ENCODE peak calls at places on chromosomes 12 and 14, in four cellular contexts. One of them, this sample, is unnamed.

GRCh38 chr12:47736877-47737676 is 11.8 kb upstream of the ENDOU start:
- DNase-seq in SK-N-SH: peak; percentile 84
- DNase-seq in suprapubic skin: peak; percentile 92
- DNase-seq in astrocyte: peak; percentile 15
- DNase-seq in this sample: no peak

GRCh38 chr12:48883305-48884171 is 17.9 kb upstream of the RND1 start:
- DNase-seq in SK-N-SH: peak; percentile 61
- DNase-seq in suprapubic skin: no peak
- DNase-seq in astrocyte: no peak
- DNase-seq in this sample: peak; percentile 35

GRCh38 chr14:33530358-33530757 is 420.5 kb downstream of the EGLN3 start:
- DNase-seq in SK-N-SH: no peak
- DNase-seq in suprapubic skin: no peak
- DNase-seq in astrocyte: no peak
- DNase-seq in this sample: no peak

GRCh38 chr12:91633734-91634357 is 451.2 kb upstream of the DCN start:
- DNase-seq in SK-N-SH: no peak
- DNase-seq in suprapubic skin: no peak
- DNase-seq in astrocyte: no peak
- DNase-seq in this sample: no peak

GRCh38 chr12:53886996-53887395 is 51.6 kb upstream of the HOXC13 start:
- DNase-seq in SK-N-SH: no peak
- DNase-seq in suprapubic skin: no peak
- DNase-seq in astrocyte: no peak
- DNase-seq in this sample: no peak

GRCh38 chr14:87066221-87066817 is 926.7 kb downstream of the GALC start:
- DNase-seq in SK-N-SH: no peak
- DNase-seq in suprapubic skin: no peak
- DNase-seq in astrocyte: no peak
- DNase-seq in this sample: peak; percentile 22

GRCh38 chr14:49249022-49249421 is 337.2 kb downstream of the RPS29 start:
- DNase-seq in SK-N-SH: peak; percentile 12
- DNase-seq in suprapubic skin: no peak
- DNase-seq in astrocyte: peak; percentile 20
- DNase-seq in this sample: peak; percentile 28

GRCh38 chr14:100051543-100051942 is 13.7 kb upstream of the EVL start:
- DNase-seq in SK-N-SH: no peak
- DNase-seq in suprapubic skin: no peak
- DNase-seq in astrocyte: no peak
- DNase-seq in this sample: no peak

GRCh38 chr14:91413547-91414474 is 3.8 kb downstream of the CCDC88C start:
- DNase-seq in SK-N-SH: no peak
- DNase-seq in suprapubic skin: no peak
- DNase-seq in astrocyte: no peak
- DNase-seq in this sample: peak; percentile 78

GRCh38 chr12:98424726-98425401 is 90.5 kb upstream of the TMPO start:
- DNase-seq in SK-N-SH: peak; percentile 70
- DNase-seq in suprapubic skin: no peak
- DNase-seq in astrocyte: peak; percentile 85
- DNase-seq in this sample: peak; percentile 91

GRCh38 chr12:4908694-4909396 is 860 bp upstream of the KCNA1 start:
- DNase-seq in SK-N-SH: peak; percentile 12
- DNase-seq in suprapubic skin: no peak
- DNase-seq in astrocyte: peak; percentile 18
- DNase-seq in this sample: no peak

GRCh38 chr14:104389326-104390220 is 190.0 kb upstream of the C14orf180 start:
- DNase-seq in SK-N-SH: peak; percentile 38
- DNase-seq in suprapubic skin: peak; percentile 55
- DNase-seq in astrocyte: no peak
- DNase-seq in this sample: no peak

GRCh38 chr12:25976289-25976688 is 17.8 kb downstream of the RASSF8 start:
- DNase-seq in SK-N-SH: no peak
- DNase-seq in suprapubic skin: no peak
- DNase-seq in astrocyte: no peak
- DNase-seq in this sample: no peak

GRCh38 chr14:41130274-41130673 is 476.4 kb upstream of the LRFN5 start:
- DNase-seq in SK-N-SH: no peak
- DNase-seq in suprapubic skin: no peak
- DNase-seq in astrocyte: no peak
- DNase-seq in this sample: no peak

GRCh38 chr12:116962197-116962596 is 51.4 kb downstream of the FBXW8 start:
- DNase-seq in SK-N-SH: no peak
- DNase-seq in suprapubic skin: no peak
- DNase-seq in astrocyte: no peak
- DNase-seq in this sample: no peak

GRCh38 chr14:34035934-34036250 is 85.0 kb upstream of the EGLN3 start:
- DNase-seq in SK-N-SH: no peak
- DNase-seq in suprapubic skin: no peak
- DNase-seq in astrocyte: no peak
- DNase-seq in this sample: no peak

GRCh38 chr14:75476274-75476995 is 45.8 kb upstream of the BATF start:
- DNase-seq in SK-N-SH: no peak
- DNase-seq in suprapubic skin: no peak
- DNase-seq in astrocyte: no peak
- DNase-seq in this sample: no peak

GRCh38 chr12:74820324-74820723 is 282.7 kb downstream of the ATXN7L3B start:
- DNase-seq in SK-N-SH: no peak
- DNase-seq in suprapubic skin: no peak
- DNase-seq in astrocyte: no peak
- DNase-seq in this sample: no peak

GRCh38 chr14:104688755-104689619 is at the start of gene INF2:
- DNase-seq in SK-N-SH: peak; percentile 97
- DNase-seq in suprapubic skin: no peak
- DNase-seq in astrocyte: no peak
- DNase-seq in this sample: no peak

DNA sequence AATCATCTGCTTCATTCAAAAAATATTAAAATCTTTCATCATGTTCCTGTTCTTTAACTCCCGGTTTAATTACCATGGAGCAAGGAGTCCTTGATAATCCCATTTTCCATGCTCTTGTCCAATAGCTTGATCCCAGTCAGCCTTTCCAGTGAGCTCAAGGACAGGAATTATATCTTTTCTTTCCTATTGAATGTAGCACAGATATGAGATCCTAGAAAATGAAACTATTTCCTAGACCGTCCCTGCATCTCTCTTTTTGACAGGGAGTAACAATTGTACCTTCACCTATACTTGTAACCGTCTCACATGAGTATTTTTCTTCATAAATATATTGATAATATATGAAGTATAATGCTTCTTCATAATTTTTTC is 35.6 kb downstream of the PIK3C2G start:
- DNase-seq in SK-N-SH: no peak
- DNase-seq in suprapubic skin: no peak
- DNase-seq in astrocyte: no peak
- DNase-seq in this sample: no peak
- H3K4me3 ChIP-seq in SK-N-SH: peak overlapping the region; percentile 29
- H3K4me3 ChIP-seq in suprapubic skin: peak overlapping the region; percentile 8
- H3K4me3 ChIP-seq in astrocyte: no peak overlapping the region
- H3K4me3 ChIP-seq in this sample: no peak overlapping the region

GRCh38 chr12:2890001-2890387 is 697 bp upstream of the TULP3 start:
- DNase-seq in SK-N-SH: no peak
- DNase-seq in suprapubic skin: no peak
- DNase-seq in astrocyte: no peak
- DNase-seq in this sample: no peak

GRCh38 chr12:2893007-2893406 is 2.3 kb downstream of the TULP3 start:
- DNase-seq in SK-N-SH: no peak
- DNase-seq in suprapubic skin: no peak
- DNase-seq in astrocyte: peak; percentile 88
- DNase-seq in this sample: peak; percentile 32

GRCh38 chr12:2892246-2892645 is 1.6 kb downstream of the TULP3 start:
- DNase-seq in SK-N-SH: no peak
- DNase-seq in suprapubic skin: no peak
- DNase-seq in astrocyte: no peak
- DNase-seq in this sample: no peak

GRCh38 chr12:2891240-2892053 is 756 bp downstream of the TULP3 start:
- DNase-seq in SK-N-SH: peak; percentile 68
- DNase-seq in suprapubic skin: no peak
- DNase-seq in astrocyte: peak; percentile 55
- DNase-seq in this sample: peak; percentile 33

GRCh38 chr12:2890388-2891239 is at the start of gene TULP3:
- DNase-seq in SK-N-SH: peak; percentile 98
- DNase-seq in suprapubic skin: peak; percentile 100
- DNase-seq in astrocyte: peak; percentile 90
- DNase-seq in this sample: peak; percentile 89
- TF ChIP-seq CTCF in SK-N-SH: no peak
- TF ChIP-seq CTCF in suprapubic skin: no peak
- TF ChIP-seq CTCF in astrocyte: no peak
- TF ChIP-seq CTCF in this sample: peak; percentile 24

GRCh38 chr12:51793201-51793600 is 55.3 kb downstream of the FIGNL2 start:
- DNase-seq in SK-N-SH: no peak
- DNase-seq in suprapubic skin: no peak
- DNase-seq in astrocyte: peak; percentile 77
- DNase-seq in this sample: peak; percentile 30
- H3K4me3 ChIP-seq in SK-N-SH: no peak overlapping the region
- H3K4me3 ChIP-seq in suprapubic skin: no peak overlapping the region
- H3K4me3 ChIP-seq in astrocyte: no peak overlapping the region
- H3K4me3 ChIP-seq in this sample: no peak overlapping the region

GRCh38 chr14:29800961-29801360 is 126.7 kb downstream of the PRKD1 start:
- DNase-seq in SK-N-SH: no peak
- DNase-seq in suprapubic skin: no peak
- DNase-seq in astrocyte: no peak
- DNase-seq in this sample: no peak

GRCh38 chr14:29805415-29806123 is 122.1 kb downstream of the PRKD1 start:
- DNase-seq in SK-N-SH: no peak
- DNase-seq in suprapubic skin: no peak
- DNase-seq in astrocyte: peak; percentile 98
- DNase-seq in this sample: peak; percentile 90

GRCh38 chr14:29802211-29802610 is 125.4 kb downstream of the PRKD1 start:
- DNase-seq in SK-N-SH: no peak
- DNase-seq in suprapubic skin: no peak
- DNase-seq in astrocyte: no peak
- DNase-seq in this sample: no peak

GRCh38 chr14:29804481-29804880 is 123.2 kb downstream of the PRKD1 start:
- DNase-seq in SK-N-SH: no peak
- DNase-seq in suprapubic skin: no peak
- DNase-seq in astrocyte: no peak
- DNase-seq in this sample: no peak

GRCh38 chr14:29803045-29803444 is 124.6 kb downstream of the PRKD1 start:
- DNase-seq in SK-N-SH: no peak
- DNase-seq in suprapubic skin: no peak
- DNase-seq in astrocyte: no peak
- DNase-seq in this sample: no peak
- TF ChIP-seq CTCF in SK-N-SH: no peak
- TF ChIP-seq CTCF in suprapubic skin: no peak
- TF ChIP-seq CTCF in astrocyte: no peak
- TF ChIP-seq CTCF in this sample: no peak

DNA sequence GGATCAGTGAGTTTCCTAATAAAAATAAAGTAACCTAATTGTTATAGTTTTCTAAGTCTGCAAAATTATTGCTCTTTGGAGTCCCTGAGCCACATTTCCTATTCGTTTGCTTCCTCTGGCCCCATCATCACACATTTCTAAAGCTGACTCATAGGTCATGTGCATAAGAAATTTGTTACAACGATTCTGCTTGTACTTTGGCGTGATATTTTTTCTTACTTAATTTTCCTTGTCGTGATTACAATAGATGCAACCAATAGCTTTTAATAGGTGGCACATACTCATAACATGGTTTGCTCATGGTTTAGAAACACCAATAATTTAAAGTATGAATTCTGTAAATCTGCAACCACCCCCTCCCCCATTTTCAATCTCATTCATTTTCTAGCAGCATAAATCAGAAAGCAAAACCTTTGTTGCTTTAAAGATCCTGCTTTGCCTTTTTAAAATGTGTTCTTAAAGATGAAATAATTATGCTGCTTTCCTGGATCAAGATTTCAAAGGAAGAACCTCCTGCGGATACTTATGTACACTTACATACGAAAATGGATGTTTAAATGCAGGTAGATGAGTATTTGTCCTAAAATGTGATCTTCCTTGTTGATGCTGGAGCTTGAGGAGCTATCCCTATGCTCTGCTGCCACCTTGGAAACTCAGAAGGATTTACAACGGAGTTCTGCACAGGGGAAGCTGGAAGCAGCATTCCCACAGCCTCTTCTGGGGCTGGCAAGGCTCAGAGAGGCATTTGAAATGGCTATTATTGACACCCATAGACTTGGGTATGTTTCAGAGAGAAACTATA is 1.7 kb upstream of the FLRT2 start:
- DNase-seq in SK-N-SH: no peak
- DNase-seq in suprapubic skin: no peak
- DNase-seq in astrocyte: peak; percentile 85
- DNase-seq in this sample: peak; percentile 89
- H3K4me3 ChIP-seq in SK-N-SH: peak overlapping the region; percentile 66
- H3K4me3 ChIP-seq in suprapubic skin: peak overlapping the region; percentile 78
- H3K4me3 ChIP-seq in astrocyte: peak overlapping the region; percentile 66
- H3K4me3 ChIP-seq in this sample: peak overlapping the region; percentile 90

DNA sequence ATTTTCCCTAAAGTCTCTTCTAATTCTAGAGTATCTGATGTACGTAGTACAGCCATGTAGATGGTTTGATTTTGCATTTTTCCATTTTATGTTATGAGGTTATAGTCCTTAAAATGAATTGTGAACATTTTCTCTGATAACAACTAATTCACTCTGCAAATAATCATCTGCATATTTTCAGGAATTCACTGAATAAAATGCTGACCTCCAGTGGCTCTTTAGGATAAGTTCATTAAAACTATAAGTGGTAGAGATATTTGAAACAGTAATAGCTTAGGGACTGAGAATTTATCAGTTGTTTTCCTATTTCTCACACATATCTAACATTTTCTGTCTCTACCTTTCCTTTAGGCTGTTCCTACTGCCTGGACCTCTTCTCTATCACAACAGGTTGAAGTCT is 4.4 kb downstream of the MSRB3 start:
- DNase-seq in SK-N-SH: no peak
- DNase-seq in suprapubic skin: no peak
- DNase-seq in astrocyte: no peak
- DNase-seq in this sample: no peak
- TF ChIP-seq CTCF in SK-N-SH: peak; percentile 52
- TF ChIP-seq CTCF in suprapubic skin: no peak
- TF ChIP-seq CTCF in astrocyte: no peak
- TF ChIP-seq CTCF in this sample: no peak

This sample was measured in bronchial epithelial cell.